ENCODE peak calls at places on chromosomes 12 and 14, in six cellular contexts. P is gastrocnemius medialis, T is left ventricle myocardium inferior, V is choroid plexus epithelial cell, K is colonic mucosa, L is PC-3. N is an unnamed sample.

GRCh38 chr14:34436118-34436905 is 25.7 kb downstream of the SPTSSA start:
- DNase-seq in P (no peak), T (no peak), V (peak; percentile 93), K (no peak), L (peak; percentile 79), N (no peak)

GRCh38 chr14:61477845-61478438 is 156.6 kb downstream of the PRKCH start:
- DNase-seq in P (peak; percentile 60), T (peak; percentile 79), V (peak; percentile 85), K (peak; percentile 74), L (peak; percentile 91), N (no peak)

GRCh38 chr12:57235012-57235727 is 5.7 kb downstream of the SHMT2 start:
- DNase-seq in P (peak; percentile 30), T (peak; percentile 77), V (peak; percentile 85), K (no peak), L (no peak), N (no peak)

GRCh38 chr12:20950248-20950647 is 139.7 kb downstream of the SLCO1B3 start:
- DNase-seq in P (no peak), T (no peak), V (peak; percentile 68), K (no peak), L (peak; percentile 58), N (peak; percentile 24)

GRCh38 chr12:19553177-19553576 is 113.9 kb downstream of the AEBP2 start:
- DNase-seq in P (no peak), T (no peak), V (peak; percentile 63), K (no peak), L (no peak), N (no peak)

GRCh38 chr14:65600742-65601141 is 188.2 kb downstream of the FUT8 start:
- DNase-seq in P (no peak), T (no peak), V (no peak), K (no peak), L (no peak), N (no peak)

GRCh38 chr12:76470028-76470939 is 89.3 kb downstream of the OSBPL8 start:
- DNase-seq in P (peak; percentile 59), T (no peak), V (peak; percentile 96), K (no peak), L (peak; percentile 73), N (peak; percentile 71)

GRCh38 chr14:67851785-67852410 is 32.3 kb downstream of the RAD51B start:
- DNase-seq in P (no peak), T (no peak), V (peak; percentile 11), K (no peak), L (no peak), N (no peak)

GRCh38 chr14:78595797-78596196 is 425.6 kb downstream of the NRXN3 start:
- DNase-seq in P (no peak), T (no peak), V (peak; percentile 9), K (peak; percentile 17), L (peak; percentile 5), N (no peak)

GRCh38 chr12:113524495-113524894 is 52.8 kb upstream of the LHX5 start:
- DNase-seq in P (no peak), T (no peak), V (no peak), K (no peak), L (no peak), N (no peak)

GRCh38 chr12:21054334-21054733 is 76.7 kb upstream of the SLCO1B1 start:
- DNase-seq in P (no peak), T (no peak), V (peak; percentile 56), K (no peak), L (peak; percentile 64), N (peak; percentile 68)

GRCh38 chr14:33210304-33210703 is 271.6 kb downstream of the NPAS3 start:
- DNase-seq in P (no peak), T (no peak), V (peak; percentile 54), K (no peak), L (peak; percentile 42), N (peak; percentile 28)

GRCh38 chr12:31117203-31118011 is 43.7 kb downstream of the DDX11 start:
- DNase-seq in P (no peak), T (no peak), V (peak; percentile 35), K (peak; percentile 67), L (peak; percentile 61), N (no peak)

GRCh38 chr12:109542876-109543275 is 30.4 kb downstream of the MMAB start:
- DNase-seq in P (no peak), T (no peak), V (no peak), K (no peak), L (no peak), N (no peak)

GRCh38 chr12:121916719-121917118 is 1.7 kb upstream of the CFAP251 start:
- DNase-seq in P (no peak), T (no peak), V (peak; percentile 78), K (no peak), L (peak; percentile 46), N (no peak)

GRCh38 chr14:23035303-23036164 is 834 bp upstream of the PSMB5 start:
- DNase-seq in P (no peak), T (no peak), V (no peak), K (no peak), L (no peak), N (no peak)

GRCh38 chr14:54838931-54839512 is 63.6 kb downstream of the GCH1 start:
- DNase-seq in P (peak; percentile 64), T (no peak), V (no peak), K (no peak), L (no peak), N (no peak)

GRCh38 chr14:101781240-101782061 is 19.9 kb downstream of the PPP2R5C start:
- DNase-seq in P (no peak), T (no peak), V (no peak), K (no peak), L (no peak), N (no peak)

GRCh38 chr12:99985129-99985570 is 414 bp upstream of the ANKS1B start:
- DNase-seq in P (no peak), T (no peak), V (peak; percentile 11), K (no peak), L (no peak), N (no peak)

GRCh38 chr12:77064891-77065360 is 443 bp downstream of the E2F7 start:
- DNase-seq in P (no peak), T (no peak), V (no peak), K (no peak), L (no peak), N (no peak)

GRCh38 chr12:121813951-121814350 is 10.1 kb downstream of the SETD1B start:
- DNase-seq in P (no peak), T (no peak), V (no peak), K (no peak), L (no peak), N (no peak)

DNA sequence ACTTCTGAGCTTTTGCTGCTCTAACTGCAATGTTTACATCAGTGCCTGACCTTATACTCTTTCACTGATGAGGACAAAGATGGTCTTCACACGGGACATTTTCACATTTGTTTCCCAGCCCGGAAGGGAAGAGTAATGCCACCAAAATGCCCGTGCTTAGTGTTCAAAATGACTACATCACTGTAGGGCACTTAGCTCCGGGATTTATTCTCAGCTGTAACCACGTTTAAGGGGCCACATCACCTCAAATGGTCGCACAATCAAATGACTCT is 2.9 kb downstream of the GSG1 start:
- DNase-seq in P (no peak), T (no peak), V (no peak), K (no peak), L (no peak), N (no peak)
- H3K4me3 ChIP-seq in P (peak overlapping the region; percentile 67), T (peak overlapping the region; percentile 70), V (peak overlapping the region; percentile 60), K (peak overlapping the region; percentile 45), L (peak overlapping the region; percentile 53), N (peak overlapping the region; percentile 40)

GRCh38 chr14:81927069-81927468 is 393.4 kb upstream of the SEL1L start:
- DNase-seq in P (no peak), T (no peak), V (no peak), K (no peak), L (no peak), N (no peak)
- TF ChIP-seq CTCF in P (no peak), T (peak; percentile 34), V (no peak), K (no peak), L (no peak), N (no peak)

DNA sequence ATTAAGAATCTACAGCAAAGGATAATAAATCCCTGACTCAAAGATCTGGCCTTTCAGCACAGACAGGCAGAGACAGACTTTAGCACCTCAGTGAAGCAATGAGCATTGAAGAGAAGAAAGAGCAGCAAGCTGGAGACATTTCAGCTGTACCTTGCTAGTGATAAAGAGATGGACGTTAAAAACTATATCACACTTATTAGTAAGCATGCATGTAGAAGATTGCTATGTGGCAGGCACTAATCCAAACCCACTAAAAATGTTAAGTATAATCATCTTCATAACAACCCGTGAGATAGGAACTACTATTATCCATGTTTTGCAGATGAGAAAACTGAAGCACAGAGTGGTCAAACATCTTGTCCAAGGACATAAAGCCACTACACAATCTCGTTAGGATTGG is 1538.3 kb upstream of the FLRT2 start:
- DNase-seq in P (no peak), T (no peak), V (no peak), K (no peak), L (no peak), N (no peak)
- H3K4me3 ChIP-seq in P (no peak overlapping the region), T (no peak overlapping the region), V (no peak overlapping the region), K (no peak overlapping the region), L (no peak overlapping the region), N (no peak overlapping the region)

GRCh38 chr14:102949062-102949800 is 26.8 kb downstream of the AMN start:
- DNase-seq in P (peak; percentile 85), T (no peak), V (no peak), K (no peak), L (peak; percentile 9), N (no peak)
- TF ChIP-seq CTCF in P (no peak), T (no peak), V (no peak), K (no peak), L (no peak), N (no peak)

GRCh38 chr12:81726634-81727033 is 32.5 kb downstream of the PPFIA2 start:
- DNase-seq in P (no peak), T (no peak), V (no peak), K (no peak), L (no peak), N (peak; percentile 1)
- H3K4me3 ChIP-seq in P (no peak overlapping the region), T (no peak overlapping the region), V (no peak overlapping the region), K (no peak overlapping the region), L (no peak overlapping the region), N (no peak overlapping the region)